ENCODE peak calls at places on chromosomes 4 and X, in four cellular contexts. One of them, this sample, is unnamed.

GRCh38 chr4:3646280-3646679 is 114.1 kb upstream of the LRPAP1 start:
- DNase-seq in EH: no peak
- DNase-seq in activated naive CD4-positive, alpha-beta T cell: no peak
- DNase-seq in activated CD4-positive, alpha-beta T cell treated with anti-CD3 and anti-CD28 coated beads, Interleukin-2, amount 50 U/mL, for 1 hour: no peak
- DNase-seq in this sample: no peak

GRCh38 chrX:24019448-24019847 is 7.5 kb downstream of the KLHL15 start:
- DNase-seq in activated naive CD4-positive, alpha-beta T cell: no peak
- DNase-seq in activated CD4-positive, alpha-beta T cell treated with anti-CD3 and anti-CD28 coated beads, Interleukin-2, amount 50 U/mL, for 1 hour: no peak
- DNase-seq in EH: no peak
- DNase-seq in this sample: no peak

GRCh38 chr4:30945586-30945985 is 225.4 kb downstream of the PCDH7 start:
- DNase-seq in activated CD4-positive, alpha-beta T cell treated with anti-CD3 and anti-CD28 coated beads, Interleukin-2, amount 50 U/mL, for 1 hour: no peak
- DNase-seq in EH: no peak
- DNase-seq in activated naive CD4-positive, alpha-beta T cell: no peak
- DNase-seq in this sample: no peak

GRCh38 chrX:65034292-65034640 is 58.0 kb upstream of the ZC4H2 start:
- DNase-seq in activated CD4-positive, alpha-beta T cell treated with anti-CD3 and anti-CD28 coated beads, Interleukin-2, amount 50 U/mL, for 1 hour: no peak
- DNase-seq in EH: no peak
- DNase-seq in activated naive CD4-positive, alpha-beta T cell: no peak
- DNase-seq in this sample: no peak

GRCh38 chrX:16113978-16114554 is 9.3 kb upstream of the GRPR start:
- DNase-seq in EH: no peak
- DNase-seq in activated CD4-positive, alpha-beta T cell treated with anti-CD3 and anti-CD28 coated beads, Interleukin-2, amount 50 U/mL, for 1 hour: no peak
- DNase-seq in activated naive CD4-positive, alpha-beta T cell: no peak
- DNase-seq in this sample: no peak

GRCh38 chr4:159484861-159485260 is 382.0 kb downstream of the RAPGEF2 start:
- DNase-seq in activated naive CD4-positive, alpha-beta T cell: no peak
- DNase-seq in EH: no peak
- DNase-seq in activated CD4-positive, alpha-beta T cell treated with anti-CD3 and anti-CD28 coated beads, Interleukin-2, amount 50 U/mL, for 1 hour: no peak
- DNase-seq in this sample: no peak

GRCh38 chr4:64022560-64022959 is 386.7 kb downstream of the TECRL start:
- DNase-seq in activated naive CD4-positive, alpha-beta T cell: no peak
- DNase-seq in EH: no peak
- DNase-seq in activated CD4-positive, alpha-beta T cell treated with anti-CD3 and anti-CD28 coated beads, Interleukin-2, amount 50 U/mL, for 1 hour: no peak
- DNase-seq in this sample: no peak

GRCh38 chr4:53088132-53088531 is 226.0 kb downstream of the RASL11B start:
- DNase-seq in activated CD4-positive, alpha-beta T cell treated with anti-CD3 and anti-CD28 coated beads, Interleukin-2, amount 50 U/mL, for 1 hour: no peak
- DNase-seq in EH: no peak
- DNase-seq in activated naive CD4-positive, alpha-beta T cell: no peak
- DNase-seq in this sample: no peak

GRCh38 chr4:169869487-169869886 is 111.7 kb upstream of the HPF1 start:
- DNase-seq in activated CD4-positive, alpha-beta T cell treated with anti-CD3 and anti-CD28 coated beads, Interleukin-2, amount 50 U/mL, for 1 hour: no peak
- DNase-seq in activated naive CD4-positive, alpha-beta T cell: no peak
- DNase-seq in EH: peak
- DNase-seq in this sample: no peak

GRCh38 chrX:77160301-77160700 is 286.9 kb upstream of the FGF16 start:
- DNase-seq in activated CD4-positive, alpha-beta T cell treated with anti-CD3 and anti-CD28 coated beads, Interleukin-2, amount 50 U/mL, for 1 hour: peak
- DNase-seq in EH: peak
- DNase-seq in activated naive CD4-positive, alpha-beta T cell: no peak
- DNase-seq in this sample: no peak

GRCh38 chr4:107094332-107094731 is 58.2 kb upstream of the DKK2 start:
- DNase-seq in activated naive CD4-positive, alpha-beta T cell: no peak
- DNase-seq in activated CD4-positive, alpha-beta T cell treated with anti-CD3 and anti-CD28 coated beads, Interleukin-2, amount 50 U/mL, for 1 hour: no peak
- DNase-seq in EH: peak
- DNase-seq in this sample: no peak

GRCh38 chr4:77881460-77882295 is 19.0 kb downstream of the MRPL1 start:
- DNase-seq in activated naive CD4-positive, alpha-beta T cell: no peak
- DNase-seq in activated CD4-positive, alpha-beta T cell treated with anti-CD3 and anti-CD28 coated beads, Interleukin-2, amount 50 U/mL, for 1 hour: no peak
- DNase-seq in EH: peak
- DNase-seq in this sample: no peak

GRCh38 chr4:37095925-37096324 is 148.6 kb upstream of the NWD2 start:
- DNase-seq in EH: no peak
- DNase-seq in activated CD4-positive, alpha-beta T cell treated with anti-CD3 and anti-CD28 coated beads, Interleukin-2, amount 50 U/mL, for 1 hour: no peak
- DNase-seq in activated naive CD4-positive, alpha-beta T cell: no peak
- DNase-seq in this sample: no peak

GRCh38 chrX:24259544-24260240 is 54.2 kb downstream of the SUPT20HL2 start:
- DNase-seq in activated naive CD4-positive, alpha-beta T cell: no peak
- DNase-seq in activated CD4-positive, alpha-beta T cell treated with anti-CD3 and anti-CD28 coated beads, Interleukin-2, amount 50 U/mL, for 1 hour: no peak
- DNase-seq in EH: peak
- DNase-seq in this sample: peak

GRCh38 chr4:127251423-127251822 is 381.3 kb upstream of the INTU start:
- DNase-seq in activated naive CD4-positive, alpha-beta T cell: no peak
- DNase-seq in activated CD4-positive, alpha-beta T cell treated with anti-CD3 and anti-CD28 coated beads, Interleukin-2, amount 50 U/mL, for 1 hour: no peak
- DNase-seq in EH: peak
- DNase-seq in this sample: no peak

GRCh38 chrX:1422135-1422465 is 30.2 kb upstream of the SLC25A6 start:
- DNase-seq in activated CD4-positive, alpha-beta T cell treated with anti-CD3 and anti-CD28 coated beads, Interleukin-2, amount 50 U/mL, for 1 hour: no peak
- DNase-seq in EH: no peak
- DNase-seq in activated naive CD4-positive, alpha-beta T cell: no peak
- DNase-seq in this sample: no peak

GRCh38 chr4:1082215-1083182 is 30.9 kb downstream of the RNF212 start:
- DNase-seq in EH: peak
- DNase-seq in activated CD4-positive, alpha-beta T cell treated with anti-CD3 and anti-CD28 coated beads, Interleukin-2, amount 50 U/mL, for 1 hour: no peak
- DNase-seq in activated naive CD4-positive, alpha-beta T cell: no peak
- DNase-seq in this sample: peak

GRCh38 chr4:88320780-88321373 is 36.5 kb upstream of the PPM1K start:
- DNase-seq in activated CD4-positive, alpha-beta T cell treated with anti-CD3 and anti-CD28 coated beads, Interleukin-2, amount 50 U/mL, for 1 hour: peak
- DNase-seq in EH: peak
- DNase-seq in activated naive CD4-positive, alpha-beta T cell: no peak
- DNase-seq in this sample: peak

GRCh38 chr4:26150948-26151347 is 169.9 kb upstream of the RBPJ start:
- DNase-seq in activated CD4-positive, alpha-beta T cell treated with anti-CD3 and anti-CD28 coated beads, Interleukin-2, amount 50 U/mL, for 1 hour: no peak
- DNase-seq in activated naive CD4-positive, alpha-beta T cell: no peak
- DNase-seq in EH: peak
- DNase-seq in this sample: no peak

GRCh38 chr4:56799824-56800756 is 21.4 kb downstream of the SPINK2 start:
- DNase-seq in activated naive CD4-positive, alpha-beta T cell: peak
- DNase-seq in EH: peak
- DNase-seq in activated CD4-positive, alpha-beta T cell treated with anti-CD3 and anti-CD28 coated beads, Interleukin-2, amount 50 U/mL, for 1 hour: peak
- DNase-seq in this sample: peak

GRCh38 chrX:151935358-151935757 is 22.7 kb downstream of the MAGEA4 start:
- DNase-seq in activated CD4-positive, alpha-beta T cell treated with anti-CD3 and anti-CD28 coated beads, Interleukin-2, amount 50 U/mL, for 1 hour: no peak
- DNase-seq in EH: no peak
- DNase-seq in activated naive CD4-positive, alpha-beta T cell: no peak
- DNase-seq in this sample: no peak

GRCh38 chr4:116531870-116532269 is 553.5 kb downstream of the TRAM1L1 start:
- DNase-seq in activated naive CD4-positive, alpha-beta T cell: no peak
- DNase-seq in activated CD4-positive, alpha-beta T cell treated with anti-CD3 and anti-CD28 coated beads, Interleukin-2, amount 50 U/mL, for 1 hour: no peak
- DNase-seq in EH: no peak
- DNase-seq in this sample: no peak

GRCh38 chr4:161828061-161828460 is 335.7 kb downstream of the FSTL5 start:
- DNase-seq in activated CD4-positive, alpha-beta T cell treated with anti-CD3 and anti-CD28 coated beads, Interleukin-2, amount 50 U/mL, for 1 hour: no peak
- DNase-seq in EH: no peak
- DNase-seq in activated naive CD4-positive, alpha-beta T cell: no peak
- DNase-seq in this sample: no peak

GRCh38 chr4:53233396-53233795 is 132.5 kb downstream of the SCFD2 start:
- DNase-seq in activated CD4-positive, alpha-beta T cell treated with anti-CD3 and anti-CD28 coated beads, Interleukin-2, amount 50 U/mL, for 1 hour: no peak
- DNase-seq in EH: no peak
- DNase-seq in activated naive CD4-positive, alpha-beta T cell: no peak
- DNase-seq in this sample: peak

GRCh38 chrX:45710081-45710801 is 509.6 kb upstream of the DIPK2B start:
- DNase-seq in EH: peak
- DNase-seq in activated naive CD4-positive, alpha-beta T cell: no peak
- DNase-seq in activated CD4-positive, alpha-beta T cell treated with anti-CD3 and anti-CD28 coated beads, Interleukin-2, amount 50 U/mL, for 1 hour: no peak
- DNase-seq in this sample: peak

GRCh38 chr4:7190668-7191545 is 1.4 kb upstream of the SORCS2 start:
- DNase-seq in EH: no peak
- DNase-seq in activated naive CD4-positive, alpha-beta T cell: no peak
- DNase-seq in activated CD4-positive, alpha-beta T cell treated with anti-CD3 and anti-CD28 coated beads, Interleukin-2, amount 50 U/mL, for 1 hour: no peak
- DNase-seq in this sample: no peak

GRCh38 chrX:109848451-109849050 is 115.5 kb upstream of the ACSL4 start:
- DNase-seq in EH: peak
- DNase-seq in activated naive CD4-positive, alpha-beta T cell: no peak
- DNase-seq in activated CD4-positive, alpha-beta T cell treated with anti-CD3 and anti-CD28 coated beads, Interleukin-2, amount 50 U/mL, for 1 hour: no peak
- DNase-seq in this sample: no peak

GRCh38 chr4:108982786-108983185 is 219.9 kb upstream of the ETNPPL start:
- DNase-seq in EH: peak
- DNase-seq in activated naive CD4-positive, alpha-beta T cell: no peak
- DNase-seq in activated CD4-positive, alpha-beta T cell treated with anti-CD3 and anti-CD28 coated beads, Interleukin-2, amount 50 U/mL, for 1 hour: no peak
- DNase-seq in this sample: no peak

GRCh38 chrX:110087485-110088356 is 84.8 kb downstream of the TMEM164 start:
- DNase-seq in activated CD4-positive, alpha-beta T cell treated with anti-CD3 and anti-CD28 coated beads, Interleukin-2, amount 50 U/mL, for 1 hour: no peak
- DNase-seq in activated naive CD4-positive, alpha-beta T cell: no peak
- DNase-seq in EH: peak
- DNase-seq in this sample: peak

GRCh38 chr4:147513051-147513450 is 32.2 kb downstream of the EDNRA start:
- DNase-seq in EH: peak
- DNase-seq in activated CD4-positive, alpha-beta T cell treated with anti-CD3 and anti-CD28 coated beads, Interleukin-2, amount 50 U/mL, for 1 hour: no peak
- DNase-seq in activated naive CD4-positive, alpha-beta T cell: no peak
- DNase-seq in this sample: no peak

GRCh38 chr4:26503427-26503826 is 13.1 kb upstream of the CCKAR start:
- DNase-seq in activated CD4-positive, alpha-beta T cell treated with anti-CD3 and anti-CD28 coated beads, Interleukin-2, amount 50 U/mL, for 1 hour: no peak
- DNase-seq in activated naive CD4-positive, alpha-beta T cell: no peak
- DNase-seq in EH: peak
- DNase-seq in this sample: no peak

GRCh38 chrX:40170830-40171512 is 73.2 kb upstream of the BCOR start:
- DNase-seq in activated CD4-positive, alpha-beta T cell treated with anti-CD3 and anti-CD28 coated beads, Interleukin-2, amount 50 U/mL, for 1 hour: no peak
- DNase-seq in EH: peak
- DNase-seq in activated naive CD4-positive, alpha-beta T cell: no peak
- DNase-seq in this sample: no peak

GRCh38 chrX:110966839-110967238 is 129.2 kb upstream of the PAK3 start:
- DNase-seq in activated naive CD4-positive, alpha-beta T cell: no peak
- DNase-seq in activated CD4-positive, alpha-beta T cell treated with anti-CD3 and anti-CD28 coated beads, Interleukin-2, amount 50 U/mL, for 1 hour: no peak
- DNase-seq in EH: no peak
- DNase-seq in this sample: no peak

This sample was measured in astrocyte of the cerebellum.